ENCODE peak calls at places on chromosomes 5 and 9, in five cellular contexts. One of them, this sample, is unnamed.

GRCh38 chr5:143524338-143524929 is 120.9 kb upstream of the NR3C1 start:
- DNase-seq in germinal center: no peak
- DNase-seq in heart left ventricle: no peak
- DNase-seq in skeletal muscle cell: no peak
- DNase-seq in heart right ventricle: no peak
- DNase-seq in this sample: no peak

GRCh38 chr5:54703091-54703490 is 185.5 kb downstream of the SNX18 start:
- DNase-seq in skeletal muscle cell: peak
- DNase-seq in heart left ventricle: no peak
- DNase-seq in germinal center: no peak
- DNase-seq in heart right ventricle: peak
- DNase-seq in this sample: no peak

GRCh38 chr5:95822408-95823240 is at the start of gene GLRX:
- DNase-seq in skeletal muscle cell: peak
- DNase-seq in heart left ventricle: peak
- DNase-seq in germinal center: peak
- DNase-seq in heart right ventricle: peak
- DNase-seq in this sample: peak

GRCh38 chr9:89534888-89535287 is 37.0 kb upstream of the SEMA4D start:
- DNase-seq in germinal center: no peak
- DNase-seq in skeletal muscle cell: no peak
- DNase-seq in heart left ventricle: no peak
- DNase-seq in heart right ventricle: no peak
- DNase-seq in this sample: no peak

GRCh38 chr5:179226696-179227095 is 118.6 kb downstream of the ADAMTS2 start:
- DNase-seq in heart right ventricle: no peak
- DNase-seq in germinal center: no peak
- DNase-seq in skeletal muscle cell: no peak
- DNase-seq in heart left ventricle: no peak
- DNase-seq in this sample: no peak

GRCh38 chr5:73213566-73213998 is 40.6 kb downstream of the TMEM174 start:
- DNase-seq in heart left ventricle: no peak
- DNase-seq in germinal center: no peak
- DNase-seq in skeletal muscle cell: peak
- DNase-seq in heart right ventricle: no peak
- DNase-seq in this sample: peak

GRCh38 chr5:91219141-91219802 is 163.8 kb downstream of the ARRDC3 start:
- DNase-seq in skeletal muscle cell: peak
- DNase-seq in heart left ventricle: no peak
- DNase-seq in germinal center: no peak
- DNase-seq in heart right ventricle: peak
- DNase-seq in this sample: peak

GRCh38 chr5:73321757-73322452 is 126.7 kb downstream of the FOXD1 start:
- DNase-seq in germinal center: no peak
- DNase-seq in heart right ventricle: no peak
- DNase-seq in skeletal muscle cell: peak
- DNase-seq in heart left ventricle: no peak
- DNase-seq in this sample: peak

GRCh38 chr5:143890475-143890874 is 78.5 kb downstream of the HMHB1 start:
- DNase-seq in heart left ventricle: no peak
- DNase-seq in germinal center: no peak
- DNase-seq in skeletal muscle cell: no peak
- DNase-seq in heart right ventricle: no peak
- DNase-seq in this sample: no peak

GRCh38 chr5:98064118-98064517 is 709.3 kb upstream of the RGMB start:
- DNase-seq in heart right ventricle: no peak
- DNase-seq in germinal center: no peak
- DNase-seq in skeletal muscle cell: no peak
- DNase-seq in heart left ventricle: no peak
- DNase-seq in this sample: no peak

GRCh38 chr5:96781031-96781733 is 26.6 kb downstream of the ERAP1 start:
- DNase-seq in heart right ventricle: no peak
- DNase-seq in germinal center: no peak
- DNase-seq in heart left ventricle: no peak
- DNase-seq in skeletal muscle cell: peak
- DNase-seq in this sample: no peak

GRCh38 chr9:94613003-94613402 is 19.4 kb upstream of the FBP2 start:
- DNase-seq in heart right ventricle: no peak
- DNase-seq in germinal center: no peak
- DNase-seq in skeletal muscle cell: no peak
- DNase-seq in heart left ventricle: no peak
- DNase-seq in this sample: no peak

GRCh38 chr5:9820696-9821449 is 190.7 kb upstream of the TAS2R1 start:
- DNase-seq in heart left ventricle: no peak
- DNase-seq in germinal center: no peak
- DNase-seq in skeletal muscle cell: no peak
- DNase-seq in heart right ventricle: no peak
- DNase-seq in this sample: no peak

GRCh38 chr9:77152289-77152688 is 25.0 kb upstream of the VPS13A start:
- DNase-seq in germinal center: no peak
- DNase-seq in skeletal muscle cell: no peak
- DNase-seq in heart right ventricle: no peak
- DNase-seq in heart left ventricle: no peak
- DNase-seq in this sample: no peak

GRCh38 chr5:910769-911160 is 18.1 kb downstream of the TRIP13 start:
- DNase-seq in heart left ventricle: no peak
- DNase-seq in skeletal muscle cell: no peak
- DNase-seq in germinal center: no peak
- DNase-seq in heart right ventricle: no peak
- DNase-seq in this sample: no peak

GRCh38 chr5:38660194-38660668 is 103.8 kb upstream of the LIFR start:
- DNase-seq in skeletal muscle cell: no peak
- DNase-seq in heart right ventricle: peak
- DNase-seq in germinal center: no peak
- DNase-seq in heart left ventricle: peak
- DNase-seq in this sample: no peak

GRCh38 chr5:56375011-56375410 is 141.9 kb upstream of the ANKRD55 start:
- DNase-seq in heart right ventricle: peak
- DNase-seq in germinal center: no peak
- DNase-seq in skeletal muscle cell: no peak
- DNase-seq in heart left ventricle: no peak
- DNase-seq in this sample: no peak

GRCh38 chr5:146283344-146283761 is 55.3 kb upstream of the POU4F3 start:
- DNase-seq in germinal center: no peak
- DNase-seq in heart left ventricle: no peak
- DNase-seq in skeletal muscle cell: peak
- DNase-seq in heart right ventricle: no peak
- DNase-seq in this sample: peak

GRCh38 chr5:44538831-44539539 is 149.8 kb upstream of the FGF10 start:
- DNase-seq in heart right ventricle: no peak
- DNase-seq in germinal center: no peak
- DNase-seq in skeletal muscle cell: no peak
- DNase-seq in heart left ventricle: no peak
- DNase-seq in this sample: no peak

GRCh38 chr9:133686642-133687575 is 50.7 kb downstream of the DBH start:
- DNase-seq in skeletal muscle cell: no peak
- DNase-seq in germinal center: no peak
- DNase-seq in heart left ventricle: peak
- DNase-seq in heart right ventricle: peak
- DNase-seq in this sample: no peak

GRCh38 chr9:75289332-75289731 is 201.0 kb downstream of the OSTF1 start:
- DNase-seq in skeletal muscle cell: no peak
- DNase-seq in heart right ventricle: no peak
- DNase-seq in germinal center: no peak
- DNase-seq in heart left ventricle: no peak
- DNase-seq in this sample: no peak

GRCh38 chr5:1342268-1342667 is 2.6 kb downstream of the CLPTM1L start:
- DNase-seq in heart right ventricle: no peak
- DNase-seq in heart left ventricle: no peak
- DNase-seq in skeletal muscle cell: no peak
- DNase-seq in germinal center: no peak
- DNase-seq in this sample: no peak

GRCh38 chr5:93621340-93621872 is 38.4 kb downstream of the NR2F1 start:
- DNase-seq in germinal center: no peak
- DNase-seq in heart left ventricle: peak
- DNase-seq in heart right ventricle: peak
- DNase-seq in skeletal muscle cell: no peak
- DNase-seq in this sample: no peak

GRCh38 chr9:114981095-114981494 is 50.7 kb upstream of the TNFSF8 start:
- DNase-seq in heart left ventricle: no peak
- DNase-seq in heart right ventricle: no peak
- DNase-seq in skeletal muscle cell: no peak
- DNase-seq in germinal center: no peak
- DNase-seq in this sample: no peak

GRCh38 chr5:11050596-11051304 is 289.7 kb upstream of the DAP start:
- DNase-seq in germinal center: no peak
- DNase-seq in heart left ventricle: no peak
- DNase-seq in skeletal muscle cell: no peak
- DNase-seq in heart right ventricle: no peak
- DNase-seq in this sample: no peak

GRCh38 chr9:36316629-36317317 is 58.5 kb upstream of the GNE start:
- DNase-seq in heart left ventricle: no peak
- DNase-seq in skeletal muscle cell: no peak
- DNase-seq in germinal center: no peak
- DNase-seq in heart right ventricle: no peak
- DNase-seq in this sample: no peak

This sample was measured in non-pigmented ciliary epithelial cell.